ENCODE peak calls at places on chromosome 14, in nine cellular contexts. One of them, this sample, is unnamed.

GRCh38 chr14:68230941-68231717 is 411.6 kb downstream of the RAD51B start:
- DNase-seq in GM06990: no peak
- DNase-seq in astrocyte: peak; percentile 70
- DNase-seq in aorta: no peak
- DNase-seq in brain microvascular endothelial cell: no peak
- DNase-seq in CD8-positive, alpha-beta T cell: no peak
- DNase-seq in HCT116: no peak
- DNase-seq in adrenal gland: no peak
- DNase-seq in adipocyte: peak; percentile 69
- DNase-seq in this sample: no peak

GRCh38 chr14:103628221-103628683 is 759 bp upstream of the KLC1 start:
- DNase-seq in GM06990: peak; percentile 68
- DNase-seq in astrocyte: peak; percentile 65
- DNase-seq in aorta: peak; percentile 94
- DNase-seq in brain microvascular endothelial cell: peak; percentile 43
- DNase-seq in CD8-positive, alpha-beta T cell: peak; percentile 11
- DNase-seq in HCT116: peak; percentile 39
- DNase-seq in adrenal gland: peak; percentile 85
- DNase-seq in adipocyte: peak; percentile 91
- DNase-seq in this sample: peak; percentile 87

GRCh38 chr14:24710403-24711063 is 76.5 kb upstream of the GZMB start:
- DNase-seq in GM06990: no peak
- DNase-seq in astrocyte: peak; percentile 41
- DNase-seq in aorta: no peak
- DNase-seq in brain microvascular endothelial cell: peak; percentile 47
- DNase-seq in CD8-positive, alpha-beta T cell: peak; percentile 52
- DNase-seq in HCT116: peak; percentile 27
- DNase-seq in adrenal gland: peak; percentile 83
- DNase-seq in adipocyte: peak; percentile 89
- DNase-seq in this sample: peak; percentile 6

GRCh38 chr14:96757456-96757855 is 39.7 kb upstream of the VRK1 start:
- DNase-seq in GM06990: no peak
- DNase-seq in astrocyte: no peak
- DNase-seq in aorta: no peak
- DNase-seq in brain microvascular endothelial cell: no peak
- DNase-seq in CD8-positive, alpha-beta T cell: no peak
- DNase-seq in HCT116: no peak
- DNase-seq in adrenal gland: peak; percentile 9
- DNase-seq in adipocyte: no peak
- DNase-seq in this sample: no peak

GRCh38 chr14:84657866-84658385 is 872.0 kb upstream of the FLRT2 start:
- DNase-seq in GM06990: no peak
- DNase-seq in astrocyte: no peak
- DNase-seq in aorta: no peak
- DNase-seq in brain microvascular endothelial cell: peak; percentile 8
- DNase-seq in CD8-positive, alpha-beta T cell: no peak
- DNase-seq in HCT116: no peak
- DNase-seq in adrenal gland: no peak
- DNase-seq in adipocyte: peak; percentile 10
- DNase-seq in this sample: no peak

GRCh38 chr14:102813691-102814090 is 36.4 kb downstream of the TRAF3 start:
- DNase-seq in GM06990: no peak
- DNase-seq in astrocyte: no peak
- DNase-seq in aorta: no peak
- DNase-seq in brain microvascular endothelial cell: no peak
- DNase-seq in CD8-positive, alpha-beta T cell: no peak
- DNase-seq in HCT116: no peak
- DNase-seq in adrenal gland: no peak
- DNase-seq in adipocyte: no peak
- DNase-seq in this sample: no peak

GRCh38 chr14:103894723-103895059 is 33.6 kb upstream of the TDRD9 start:
- DNase-seq in GM06990: no peak
- DNase-seq in astrocyte: no peak
- DNase-seq in aorta: no peak
- DNase-seq in brain microvascular endothelial cell: no peak
- DNase-seq in CD8-positive, alpha-beta T cell: no peak
- DNase-seq in HCT116: no peak
- DNase-seq in adrenal gland: no peak
- DNase-seq in adipocyte: no peak
- DNase-seq in this sample: no peak

GRCh38 chr14:72609205-72609916 is 284.5 kb downstream of the DPF3 start:
- DNase-seq in GM06990: no peak
- DNase-seq in astrocyte: no peak
- DNase-seq in aorta: no peak
- DNase-seq in brain microvascular endothelial cell: no peak
- DNase-seq in CD8-positive, alpha-beta T cell: no peak
- DNase-seq in HCT116: no peak
- DNase-seq in adrenal gland: peak; percentile 10
- DNase-seq in adipocyte: no peak
- DNase-seq in this sample: no peak

GRCh38 chr14:20855652-20856291 is 35.4 kb upstream of the RNASE3 start:
- DNase-seq in GM06990: peak; percentile 16
- DNase-seq in astrocyte: peak; percentile 46
- DNase-seq in aorta: no peak
- DNase-seq in brain microvascular endothelial cell: peak; percentile 65
- DNase-seq in CD8-positive, alpha-beta T cell: peak; percentile 25
- DNase-seq in HCT116: peak; percentile 73
- DNase-seq in adrenal gland: peak; percentile 82
- DNase-seq in adipocyte: peak; percentile 63
- DNase-seq in this sample: peak; percentile 23

GRCh38 chr14:35402323-35403084 is 2.0 kb downstream of the NFKBIA start:
- DNase-seq in GM06990: no peak
- DNase-seq in astrocyte: no peak
- DNase-seq in aorta: peak; percentile 73
- DNase-seq in brain microvascular endothelial cell: no peak
- DNase-seq in CD8-positive, alpha-beta T cell: peak; percentile 33
- DNase-seq in HCT116: no peak
- DNase-seq in adrenal gland: no peak
- DNase-seq in adipocyte: no peak
- DNase-seq in this sample: no peak

GRCh38 chr14:101858791-101859537 is 97.5 kb downstream of the PPP2R5C start:
- DNase-seq in GM06990: no peak
- DNase-seq in astrocyte: no peak
- DNase-seq in aorta: no peak
- DNase-seq in brain microvascular endothelial cell: no peak
- DNase-seq in CD8-positive, alpha-beta T cell: no peak
- DNase-seq in HCT116: no peak
- DNase-seq in adrenal gland: peak; percentile 78
- DNase-seq in adipocyte: no peak
- DNase-seq in this sample: no peak

GRCh38 chr14:35818346-35819115 is 7.6 kb upstream of the BRMS1L start:
- DNase-seq in GM06990: no peak
- DNase-seq in astrocyte: peak; percentile 14
- DNase-seq in aorta: no peak
- DNase-seq in brain microvascular endothelial cell: peak; percentile 56
- DNase-seq in CD8-positive, alpha-beta T cell: peak; percentile 41
- DNase-seq in HCT116: no peak
- DNase-seq in adrenal gland: peak; percentile 72
- DNase-seq in adipocyte: peak; percentile 78
- DNase-seq in this sample: no peak

GRCh38 chr14:104315169-104315568 is 176.8 kb downstream of the KIF26A start:
- DNase-seq in GM06990: no peak
- DNase-seq in astrocyte: no peak
- DNase-seq in aorta: peak; percentile 23
- DNase-seq in brain microvascular endothelial cell: no peak
- DNase-seq in CD8-positive, alpha-beta T cell: no peak
- DNase-seq in HCT116: no peak
- DNase-seq in adrenal gland: peak; percentile 20
- DNase-seq in adipocyte: no peak
- DNase-seq in this sample: no peak

GRCh38 chr14:66070542-66071319 is 415.4 kb upstream of the CCDC196 start:
- DNase-seq in GM06990: no peak
- DNase-seq in astrocyte: no peak
- DNase-seq in aorta: no peak
- DNase-seq in brain microvascular endothelial cell: peak; percentile 3
- DNase-seq in CD8-positive, alpha-beta T cell: peak; percentile 80
- DNase-seq in HCT116: peak; percentile 35
- DNase-seq in adrenal gland: peak; percentile 67
- DNase-seq in adipocyte: peak; percentile 27
- DNase-seq in this sample: no peak

GRCh38 chr14:50084666-50085065 is 31.7 kb downstream of the VCPKMT start:
- DNase-seq in GM06990: no peak
- DNase-seq in astrocyte: no peak
- DNase-seq in aorta: no peak
- DNase-seq in brain microvascular endothelial cell: no peak
- DNase-seq in CD8-positive, alpha-beta T cell: no peak
- DNase-seq in HCT116: no peak
- DNase-seq in adrenal gland: no peak
- DNase-seq in adipocyte: no peak
- DNase-seq in this sample: no peak

GRCh38 chr14:61476737-61477410 is 155.5 kb downstream of the PRKCH start:
- DNase-seq in GM06990: peak; percentile 53
- DNase-seq in astrocyte: peak; percentile 95
- DNase-seq in aorta: no peak
- DNase-seq in brain microvascular endothelial cell: peak; percentile 97
- DNase-seq in CD8-positive, alpha-beta T cell: peak; percentile 54
- DNase-seq in HCT116: no peak
- DNase-seq in adrenal gland: peak; percentile 91
- DNase-seq in adipocyte: peak; percentile 83
- DNase-seq in this sample: no peak

GRCh38 chr14:61476105-61476736 is 154.8 kb downstream of the PRKCH start:
- DNase-seq in GM06990: no peak
- DNase-seq in astrocyte: no peak
- DNase-seq in aorta: no peak
- DNase-seq in brain microvascular endothelial cell: no peak
- DNase-seq in CD8-positive, alpha-beta T cell: no peak
- DNase-seq in HCT116: no peak
- DNase-seq in adrenal gland: no peak
- DNase-seq in adipocyte: no peak
- DNase-seq in this sample: no peak

GRCh38 chr14:61478971-61479473 is 157.6 kb downstream of the PRKCH start:
- DNase-seq in GM06990: peak; percentile 42
- DNase-seq in astrocyte: no peak
- DNase-seq in aorta: no peak
- DNase-seq in brain microvascular endothelial cell: no peak
- DNase-seq in CD8-positive, alpha-beta T cell: no peak
- DNase-seq in HCT116: no peak
- DNase-seq in adrenal gland: peak; percentile 71
- DNase-seq in adipocyte: no peak
- DNase-seq in this sample: no peak

GRCh38 chr14:61479746-61480502 is 158.5 kb downstream of the PRKCH start:
- DNase-seq in GM06990: no peak
- DNase-seq in astrocyte: peak; percentile 72
- DNase-seq in aorta: no peak
- DNase-seq in brain microvascular endothelial cell: no peak
- DNase-seq in CD8-positive, alpha-beta T cell: no peak
- DNase-seq in HCT116: no peak
- DNase-seq in adrenal gland: no peak
- DNase-seq in adipocyte: no peak
- DNase-seq in this sample: no peak

GRCh38 chr14:61477845-61478438 is 156.6 kb downstream of the PRKCH start:
- DNase-seq in GM06990: peak; percentile 59
- DNase-seq in astrocyte: no peak
- DNase-seq in aorta: peak; percentile 93
- DNase-seq in brain microvascular endothelial cell: peak; percentile 47
- DNase-seq in CD8-positive, alpha-beta T cell: no peak
- DNase-seq in HCT116: peak; percentile 40
- DNase-seq in adrenal gland: peak; percentile 95
- DNase-seq in adipocyte: peak; percentile 56
- DNase-seq in this sample: peak; percentile 45
- H3K4me3 ChIP-seq in GM06990: no peak overlapping the region
- H3K4me3 ChIP-seq in astrocyte: no peak overlapping the region
- H3K4me3 ChIP-seq in aorta: no peak overlapping the region
- H3K4me3 ChIP-seq in brain microvascular endothelial cell: no peak overlapping the region
- H3K4me3 ChIP-seq in CD8-positive, alpha-beta T cell: peak overlapping the region; percentile 8
- H3K4me3 ChIP-seq in HCT116: no peak overlapping the region
- H3K4me3 ChIP-seq in adrenal gland: no peak overlapping the region
- H3K4me3 ChIP-seq in adipocyte: no peak overlapping the region
- H3K4me3 ChIP-seq in this sample: no peak overlapping the region

GRCh38 chr14:91997492-91997891 is 42.4 kb downstream of the TRIP11 start:
- DNase-seq in GM06990: no peak
- DNase-seq in astrocyte: peak; percentile 16
- DNase-seq in aorta: no peak
- DNase-seq in brain microvascular endothelial cell: peak; percentile 14
- DNase-seq in CD8-positive, alpha-beta T cell: no peak
- DNase-seq in HCT116: no peak
- DNase-seq in adrenal gland: no peak
- DNase-seq in adipocyte: peak; percentile 27
- DNase-seq in this sample: no peak
- H3K36me3 ChIP-seq in GM06990: peaks cover 1% of the 10 kb centered on the region
- H3K36me3 ChIP-seq in astrocyte: peaks cover 26% of the 10 kb centered on the region
- H3K36me3 ChIP-seq in aorta: no peaks in the 10 kb centered on the region
- H3K36me3 ChIP-seq in brain microvascular endothelial cell: peaks cover 6% of the 10 kb centered on the region
- H3K36me3 ChIP-seq in CD8-positive, alpha-beta T cell: peaks cover 6% of the 10 kb centered on the region
- H3K36me3 ChIP-seq in HCT116: peaks cover 7% of the 10 kb centered on the region
- H3K36me3 ChIP-seq in adrenal gland: no peaks in the 10 kb centered on the region
- H3K36me3 ChIP-seq in adipocyte: peaks cover 37% of the 10 kb centered on the region
- H3K36me3 ChIP-seq in this sample: peaks cover 6% of the 10 kb centered on the region

DNA sequence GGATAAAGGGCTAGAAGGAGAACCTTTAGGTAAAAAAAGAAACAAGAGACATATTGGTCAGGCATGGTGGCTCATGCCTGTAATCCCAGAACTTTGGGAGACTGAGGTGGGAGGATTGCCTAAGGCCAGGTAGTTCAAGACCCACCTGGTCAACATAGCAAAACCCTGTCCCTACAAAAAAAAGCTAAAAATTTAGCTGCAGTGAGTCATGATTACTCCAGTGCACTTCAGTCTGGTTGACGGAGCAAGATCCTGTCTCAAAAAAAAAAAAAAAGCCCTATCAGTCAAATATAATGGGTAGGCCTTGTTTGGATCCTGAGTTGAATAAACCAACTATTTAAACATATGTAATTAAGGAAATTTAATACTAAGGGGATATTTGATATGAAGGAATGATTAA is 54.2 kb downstream of the PPP1R36 start:
- DNase-seq in GM06990: no peak
- DNase-seq in astrocyte: no peak
- DNase-seq in aorta: no peak
- DNase-seq in brain microvascular endothelial cell: no peak
- DNase-seq in CD8-positive, alpha-beta T cell: no peak
- DNase-seq in HCT116: no peak
- DNase-seq in adrenal gland: no peak
- DNase-seq in adipocyte: no peak
- DNase-seq in this sample: no peak
- H3K27me3 ChIP-seq in GM06990: no peaks in the 10 kb centered on the region
- H3K27me3 ChIP-seq in astrocyte: no peaks in the 10 kb centered on the region
- H3K27me3 ChIP-seq in aorta: no peaks in the 10 kb centered on the region
- H3K27me3 ChIP-seq in brain microvascular endothelial cell: no peaks in the 10 kb centered on the region
- H3K27me3 ChIP-seq in CD8-positive, alpha-beta T cell: no peaks in the 10 kb centered on the region
- H3K27me3 ChIP-seq in HCT116: no peaks in the 10 kb centered on the region
- H3K27me3 ChIP-seq in adrenal gland: peaks cover 4% of the 10 kb centered on the region
- H3K27me3 ChIP-seq in adipocyte: peaks cover 16% of the 10 kb centered on the region
- H3K27me3 ChIP-seq in this sample: no peaks in the 10 kb centered on the region

DNA sequence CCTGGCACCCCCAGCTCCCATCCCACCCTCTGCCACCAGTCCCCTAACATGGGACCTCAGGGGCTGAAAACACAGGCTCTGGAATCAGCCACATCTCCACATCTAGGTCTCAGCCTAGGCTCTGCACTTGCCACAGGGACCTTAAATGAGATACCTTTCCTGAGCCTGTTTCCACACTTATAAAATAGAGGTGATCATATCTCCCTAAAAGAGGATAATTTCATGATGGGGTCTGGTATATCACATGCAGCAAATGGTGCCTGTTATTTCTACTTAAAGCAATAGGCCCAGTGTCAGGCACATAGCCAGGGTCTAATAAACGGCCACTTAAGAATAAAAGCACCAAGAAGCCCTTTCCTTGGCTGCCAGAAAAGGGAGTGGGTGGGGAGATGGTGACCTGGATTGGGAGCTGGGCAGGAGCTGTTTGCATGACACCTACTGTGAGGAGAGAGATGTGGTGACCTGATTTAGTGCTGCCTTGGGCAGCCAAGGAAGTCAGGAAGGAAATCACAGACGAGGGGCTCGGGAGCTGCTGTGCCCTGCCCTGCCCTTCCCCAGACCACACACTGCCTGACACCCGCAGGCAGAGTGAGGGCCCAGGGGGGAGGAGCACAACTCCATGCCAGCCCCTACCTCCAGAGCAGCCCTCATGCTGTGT is 71.2 kb downstream of the IRF2BPL start:
- DNase-seq in GM06990: no peak
- DNase-seq in astrocyte: no peak
- DNase-seq in aorta: no peak
- DNase-seq in brain microvascular endothelial cell: no peak
- DNase-seq in CD8-positive, alpha-beta T cell: no peak
- DNase-seq in HCT116: no peak
- DNase-seq in adrenal gland: no peak
- DNase-seq in adipocyte: no peak
- DNase-seq in this sample: peak; percentile 9
- H3K4me3 ChIP-seq in GM06990: peak overlapping the region; percentile 59
- H3K4me3 ChIP-seq in astrocyte: no peak overlapping the region
- H3K4me3 ChIP-seq in aorta: no peak overlapping the region
- H3K4me3 ChIP-seq in brain microvascular endothelial cell: no peak overlapping the region
- H3K4me3 ChIP-seq in CD8-positive, alpha-beta T cell: peak overlapping the region; percentile 74
- H3K4me3 ChIP-seq in HCT116: no peak overlapping the region
- H3K4me3 ChIP-seq in adrenal gland: no peak overlapping the region
- H3K4me3 ChIP-seq in adipocyte: no peak overlapping the region
- H3K4me3 ChIP-seq in this sample: no peak overlapping the region

This sample was measured in MG63.